ENCODE peak calls at places on chromosomes 6 and 20, in nine cellular contexts. J is HepG2, N is AG09309, S is fibroblast of the conjunctiva, V is AG08395, A is iris pigment epithelial cell, F is HS-5, X is neuronal stem cell, C is A172. T is an unnamed sample.

GRCh38 chr20:25003002-25003401 is 10.5 kb upstream of the APMAP start:
- DNase-seq in X (no peak), A (no peak), V (no peak), S (no peak), C (no peak), F (no peak), N (no peak), J (no peak), T (no peak)

GRCh38 chr6:164344801-164345291 is 930.3 kb downstream of the QKI start:
- DNase-seq in A (no peak), J (no peak), F (no peak), S (no peak), C (no peak), N (no peak), X (no peak), V (no peak), T (no peak)

GRCh38 chr6:133705071-133705470 is 183.8 kb upstream of the TCF21 start:
- DNase-seq in S (peak), J (no peak), C (no peak), N (peak), V (peak), A (peak), F (peak), X (no peak), T (peak)

GRCh38 chr6:128519132-128519930 is 1.1 kb downstream of the PTPRK start:
- DNase-seq in S (no peak), F (no peak), V (peak), J (peak), X (peak), C (peak), A (peak), N (no peak), T (peak)

GRCh38 chr6:38212579-38212978 is 393.1 kb downstream of the ZFAND3 start:
- DNase-seq in N (no peak), X (peak), C (no peak), S (no peak), F (no peak), J (no peak), V (no peak), A (peak), T (no peak)

GRCh38 chr20:21209668-21210067 is 83.8 kb downstream of the KIZ start:
- DNase-seq in J (no peak), S (no peak), A (no peak), F (no peak), C (no peak), X (no peak), N (no peak), V (no peak), T (no peak)

GRCh38 chr6:32947552-32948465 is 5.1 kb downstream of the HLA-DMA start:
- DNase-seq in C (peak), X (no peak), J (peak), N (no peak), S (no peak), V (peak), F (no peak), A (peak), T (peak)

GRCh38 chr6:30749554-30750378 is 5.4 kb upstream of the IER3 start:
- DNase-seq in S (no peak), V (no peak), F (no peak), N (no peak), C (no peak), A (no peak), J (peak), X (no peak), T (peak)

GRCh38 chr6:42103753-42104094 is 38.7 kb downstream of the C6orf132 start:
- DNase-seq in V (no peak), J (no peak), S (no peak), F (no peak), X (no peak), C (no peak), N (no peak), A (no peak), T (no peak)

GRCh38 chr6:156822747-156823206 is 45.6 kb downstream of the ARID1B start:
- DNase-seq in C (no peak), J (no peak), N (no peak), V (no peak), A (no peak), S (no peak), X (no peak), F (no peak), T (no peak)

GRCh38 chr20:31594558-31595379 is 10.3 kb upstream of the ID1 start:
- DNase-seq in J (peak), X (no peak), F (no peak), A (no peak), C (peak), N (no peak), S (no peak), V (no peak), T (no peak)

GRCh38 chr6:107673076-107673494 is 151.0 kb downstream of the SCML4 start:
- DNase-seq in C (no peak), V (no peak), X (no peak), N (no peak), A (no peak), J (no peak), S (no peak), F (no peak), T (no peak)

GRCh38 chr20:17912916-17913315 is 55.7 kb downstream of the SNX5 start:
- DNase-seq in X (no peak), C (no peak), V (peak), A (peak), J (no peak), F (peak), S (no peak), N (no peak), T (no peak)

GRCh38 chr20:1775117-1775516 is 117.5 kb upstream of the SIRPG start:
- DNase-seq in F (no peak), S (no peak), C (peak), N (no peak), V (peak), X (no peak), J (no peak), A (peak), T (peak)

GRCh38 chr20:58433759-58434158 is 44.7 kb downstream of the VAPB start:
- DNase-seq in S (peak), V (peak), X (no peak), A (peak), J (no peak), F (peak), C (peak), N (no peak), T (peak)

GRCh38 chr6:33082702-33083101 is 6.9 kb downstream of the HLA-DPB1 start:
- DNase-seq in V (peak), A (peak), S (peak), X (no peak), C (no peak), F (no peak), N (no peak), J (peak), T (peak)

GRCh38 chr20:40578961-40579360 is 110.1 kb downstream of the MAFB start:
- DNase-seq in S (no peak), C (no peak), A (no peak), X (no peak), N (no peak), F (no peak), V (no peak), J (no peak), T (no peak)

GRCh38 chr6:71346034-71346680 is 57.5 kb downstream of the OGFRL1 start:
- DNase-seq in V (no peak), X (no peak), C (no peak), F (no peak), A (no peak), N (no peak), J (no peak), S (no peak), T (no peak)

GRCh38 chr6:17927705-17928104 is 59.7 kb downstream of the KIF13A start:
- DNase-seq in C (no peak), N (no peak), J (no peak), F (no peak), A (no peak), S (no peak), V (no peak), X (no peak), T (no peak)

GRCh38 chr20:63085087-63085861 is 78.5 kb upstream of the BHLHE23 start:
- DNase-seq in J (no peak), S (no peak), A (no peak), X (no peak), N (no peak), F (no peak), C (no peak), V (no peak), T (no peak)

GRCh38 chr6:33961686-33962085 is 157.9 kb upstream of the MLN start:
- DNase-seq in S (no peak), J (no peak), X (no peak), N (no peak), F (no peak), A (no peak), C (no peak), V (no peak), T (no peak)

GRCh38 chr20:45337367-45338120 is 10.7 kb downstream of the SDC4 start:
- DNase-seq in V (peak), N (peak), F (peak), C (peak), X (no peak), J (peak), S (peak), A (peak), T (peak)

GRCh38 chr6:66526061-66526460 is 819.0 kb upstream of the EYS start:
- DNase-seq in J (no peak), F (peak), N (no peak), S (no peak), A (peak), X (no peak), C (no peak), V (no peak), T (no peak)

GRCh38 chr6:21502682-21503081 is 90.9 kb upstream of the SOX4 start:
- DNase-seq in V (no peak), S (no peak), C (no peak), J (no peak), F (no peak), X (no peak), A (no peak), N (no peak), T (no peak)

GRCh38 chr6:26571592-26572296 is 25.0 kb upstream of the ABT1 start:
- DNase-seq in S (peak), A (peak), X (peak), V (peak), F (peak), C (peak), J (peak), N (no peak), T (peak)

GRCh38 chr20:50798650-50799049 is 3.8 kb downstream of the BCAS4 start:
- DNase-seq in S (no peak), C (no peak), F (no peak), X (no peak), N (no peak), A (no peak), V (no peak), J (peak), T (no peak)

GRCh38 chr20:33169176-33169794 is 1.3 kb downstream of the BPIFA2 start:
- DNase-seq in N (no peak), S (no peak), J (peak), C (no peak), F (no peak), V (no peak), X (no peak), A (peak), T (no peak)

GRCh38 chr20:59181936-59182335 is 18.3 kb downstream of the ZNF831 start:
- DNase-seq in F (no peak), C (no peak), N (no peak), X (no peak), S (no peak), A (no peak), V (no peak), J (no peak), T (no peak)

GRCh38 chr6:25831532-25832306 is at the start of gene SLC17A1:
- DNase-seq in J (peak), V (no peak), A (no peak), N (no peak), F (no peak), S (no peak), X (no peak), C (no peak), T (no peak)

GRCh38 chr6:9521152-9521530 is 893.7 kb downstream of the TFAP2A start:
- DNase-seq in F (no peak), X (no peak), C (no peak), N (no peak), S (no peak), V (no peak), J (no peak), A (no peak), T (no peak)

T was measured in epithelial cell of esophagus.